ENCODE peak calls at places on chromosomes 1 and 21, in ten cellular contexts. V is activated CD4-positive, CD25-positive, alpha-beta regulatory T cell; N is germinal center; C is C1 segment of cervical spinal cord; L is neural crest cell; G is gastrocnemius medialis; W is iPS-NIHi11; Z is effector memory CD8-positive, alpha-beta T cell; X is KBM-7; I is HT1080. S is an unnamed sample.

GRCh38 chr1:1969505-1969900 is 34.1 kb downstream of the CFAP74 start:
- DNase-seq in V (no peak), N (no peak), C (no peak), L (no peak), G (no peak), W (no peak), Z (no peak), X (no peak), I (no peak), S (no peak)

GRCh38 chr1:30374400-30375070 is 348.9 kb downstream of the MATN1 start:
- DNase-seq in V (no peak), N (no peak), C (no peak), L (no peak), G (no peak), W (no peak), Z (no peak), X (no peak), I (no peak), S (no peak)

GRCh38 chr1:233566886-233567285 is 47.0 kb upstream of the KCNK1 start:
- DNase-seq in V (no peak), N (no peak), C (no peak), L (no peak), G (no peak), W (no peak), Z (no peak), X (no peak), I (no peak), S (no peak)

GRCh38 chr1:246001142-246001812 is 505.8 kb downstream of the SMYD3 start:
- DNase-seq in V (no peak), N (no peak), C (no peak), L (no peak), G (no peak), W (no peak), Z (no peak), X (no peak), I (no peak), S (no peak)

GRCh38 chr1:92476071-92476607 is 10.6 kb downstream of the GFI1 start:
- DNase-seq in V (no peak), N (no peak), C (no peak), L (no peak), G (no peak), W (no peak), Z (peak), X (peak), I (no peak), S (no peak)

GRCh38 chr1:37484325-37485051 is 10.1 kb downstream of the ZC3H12A start:
- DNase-seq in V (no peak), N (no peak), C (no peak), L (no peak), G (no peak), W (no peak), Z (no peak), X (no peak), I (no peak), S (no peak)

GRCh38 chr1:165056914-165057313 is 299.6 kb downstream of the LMX1A start:
- DNase-seq in V (no peak), N (no peak), C (no peak), L (no peak), G (no peak), W (no peak), Z (no peak), X (no peak), I (no peak), S (no peak)

GRCh38 chr1:16019580-16020277 is 1.9 kb upstream of the HSPB7 start:
- DNase-seq in V (no peak), N (no peak), C (no peak), L (no peak), G (peak), W (no peak), Z (no peak), X (no peak), I (no peak), S (no peak)

GRCh38 chr1:8086071-8086470 is 60.0 kb upstream of the ERRFI1 start:
- DNase-seq in V (no peak), N (no peak), C (no peak), L (no peak), G (no peak), W (no peak), Z (no peak), X (peak), I (no peak), S (no peak)

GRCh38 chr21:36254106-36254941 is 65.7 kb upstream of the MORC3 start:
- DNase-seq in V (no peak), N (peak), C (no peak), L (no peak), G (no peak), W (no peak), Z (no peak), X (peak), I (no peak), S (no peak)

GRCh38 chr1:218249757-218250156 is 35.3 kb upstream of the RRP15 start:
- DNase-seq in V (no peak), N (no peak), C (no peak), L (no peak), G (no peak), W (no peak), Z (no peak), X (no peak), I (no peak), S (no peak)

GRCh38 chr1:42932442-42932941 is 26.2 kb downstream of the SLC2A1 start:
- DNase-seq in V (no peak), N (no peak), C (no peak), L (no peak), G (no peak), W (no peak), Z (no peak), X (no peak), I (no peak), S (no peak)

GRCh38 chr1:30695481-30695880 is 27.9 kb downstream of the MATN1 start:
- DNase-seq in V (no peak), N (no peak), C (no peak), L (no peak), G (no peak), W (no peak), Z (no peak), X (no peak), I (no peak), S (no peak)

GRCh38 chr21:45970674-45971486 is 10.7 kb upstream of the COL6A1 start:
- DNase-seq in V (no peak), N (no peak), C (no peak), L (peak), G (no peak), W (peak), Z (peak), X (peak), I (peak), S (no peak)

GRCh38 chr1:59414406-59415133 is 117.7 kb downstream of the FGGY start:
- DNase-seq in V (no peak), N (no peak), C (no peak), L (no peak), G (no peak), W (no peak), Z (no peak), X (peak), I (peak), S (no peak)

GRCh38 chr1:23651069-23651808 is 40.4 kb upstream of the RPL11 start:
- DNase-seq in V (no peak), N (no peak), C (no peak), L (no peak), G (peak), W (no peak), Z (no peak), X (no peak), I (no peak), S (no peak)

GRCh38 chr1:204941415-204942338 is 71.0 kb downstream of the NFASC start:
- DNase-seq in V (peak), N (peak), C (peak), L (peak), G (no peak), W (peak), Z (peak), X (peak), I (peak), S (peak)

GRCh38 chr21:41370840-41371697 is 9.2 kb downstream of the MX2 start:
- DNase-seq in V (no peak), N (no peak), C (no peak), L (no peak), G (no peak), W (no peak), Z (no peak), X (no peak), I (peak), S (no peak)

S was measured in NCI-H1930.